ENCODE peak calls at places on chromosomes 13 and 19, in eight cellular contexts. One of them, this sample, is unnamed.

GRCh38 chr19:18291590-18292459 is 10.4 kb upstream of the JUND start:
- DNase-seq in transverse colon: peak; percentile 90
- DNase-seq in stimulated activated CD4-positive, alpha-beta T cell treated with anti-CD3 and anti-CD28 coated beads, TNF-alpha, amount 100 ng/mL, for 48 hours: peak; percentile 91
- DNase-seq in activated CD8-positive, alpha-beta memory T cell treated with anti-CD3 and anti-CD28 coated beads for 48 hours: peak; percentile 92
- DNase-seq in H54: peak; percentile 76
- DNase-seq in Calu3: peak; percentile 47
- DNase-seq in iPS DF 6.9: no peak
- DNase-seq in NCI-H524 treated with DMSO at 0.1 percent for 48 hours: no peak
- DNase-seq in this sample: peak; percentile 56

GRCh38 chr19:49261602-49262001 is 63.4 kb downstream of the SLC6A16 start:
- DNase-seq in transverse colon: no peak
- DNase-seq in stimulated activated CD4-positive, alpha-beta T cell treated with anti-CD3 and anti-CD28 coated beads, TNF-alpha, amount 100 ng/mL, for 48 hours: no peak
- DNase-seq in activated CD8-positive, alpha-beta memory T cell treated with anti-CD3 and anti-CD28 coated beads for 48 hours: no peak
- DNase-seq in H54: no peak
- DNase-seq in Calu3: no peak
- DNase-seq in iPS DF 6.9: no peak
- DNase-seq in NCI-H524 treated with DMSO at 0.1 percent for 48 hours: no peak
- DNase-seq in this sample: no peak

GRCh38 chr19:32581704-32582164 is 744 bp downstream of the PDCD5 start:
- DNase-seq in transverse colon: peak; percentile 38
- DNase-seq in stimulated activated CD4-positive, alpha-beta T cell treated with anti-CD3 and anti-CD28 coated beads, TNF-alpha, amount 100 ng/mL, for 48 hours: no peak
- DNase-seq in activated CD8-positive, alpha-beta memory T cell treated with anti-CD3 and anti-CD28 coated beads for 48 hours: no peak
- DNase-seq in H54: peak; percentile 30
- DNase-seq in Calu3: peak; percentile 40
- DNase-seq in iPS DF 6.9: no peak
- DNase-seq in NCI-H524 treated with DMSO at 0.1 percent for 48 hours: no peak
- DNase-seq in this sample: peak; percentile 12

GRCh38 chr13:93603043-93603442 is 376.4 kb downstream of the GPC6 start:
- DNase-seq in transverse colon: no peak
- DNase-seq in stimulated activated CD4-positive, alpha-beta T cell treated with anti-CD3 and anti-CD28 coated beads, TNF-alpha, amount 100 ng/mL, for 48 hours: no peak
- DNase-seq in activated CD8-positive, alpha-beta memory T cell treated with anti-CD3 and anti-CD28 coated beads for 48 hours: no peak
- DNase-seq in H54: peak; percentile 5
- DNase-seq in Calu3: no peak
- DNase-seq in iPS DF 6.9: no peak
- DNase-seq in NCI-H524 treated with DMSO at 0.1 percent for 48 hours: no peak
- DNase-seq in this sample: no peak

GRCh38 chr19:15534957-15535864 is 26.9 kb downstream of the CYP4F22 start:
- DNase-seq in transverse colon: no peak
- DNase-seq in stimulated activated CD4-positive, alpha-beta T cell treated with anti-CD3 and anti-CD28 coated beads, TNF-alpha, amount 100 ng/mL, for 48 hours: peak; percentile 40
- DNase-seq in activated CD8-positive, alpha-beta memory T cell treated with anti-CD3 and anti-CD28 coated beads for 48 hours: no peak
- DNase-seq in H54: no peak
- DNase-seq in Calu3: no peak
- DNase-seq in iPS DF 6.9: no peak
- DNase-seq in NCI-H524 treated with DMSO at 0.1 percent for 48 hours: no peak
- DNase-seq in this sample: no peak

GRCh38 chr13:111403266-111403665 is 82.8 kb downstream of the TEX29 start:
- DNase-seq in transverse colon: no peak
- DNase-seq in stimulated activated CD4-positive, alpha-beta T cell treated with anti-CD3 and anti-CD28 coated beads, TNF-alpha, amount 100 ng/mL, for 48 hours: no peak
- DNase-seq in activated CD8-positive, alpha-beta memory T cell treated with anti-CD3 and anti-CD28 coated beads for 48 hours: no peak
- DNase-seq in H54: no peak
- DNase-seq in Calu3: no peak
- DNase-seq in iPS DF 6.9: no peak
- DNase-seq in NCI-H524 treated with DMSO at 0.1 percent for 48 hours: no peak
- DNase-seq in this sample: no peak

GRCh38 chr13:26053418-26053980 is 1.7 kb upstream of the SHISA2 start:
- DNase-seq in transverse colon: no peak
- DNase-seq in stimulated activated CD4-positive, alpha-beta T cell treated with anti-CD3 and anti-CD28 coated beads, TNF-alpha, amount 100 ng/mL, for 48 hours: no peak
- DNase-seq in activated CD8-positive, alpha-beta memory T cell treated with anti-CD3 and anti-CD28 coated beads for 48 hours: no peak
- DNase-seq in H54: no peak
- DNase-seq in Calu3: no peak
- DNase-seq in iPS DF 6.9: no peak
- DNase-seq in NCI-H524 treated with DMSO at 0.1 percent for 48 hours: no peak
- DNase-seq in this sample: no peak

GRCh38 chr19:31226536-31226935 is 122.7 kb downstream of the TSHZ3 start:
- DNase-seq in transverse colon: no peak
- DNase-seq in stimulated activated CD4-positive, alpha-beta T cell treated with anti-CD3 and anti-CD28 coated beads, TNF-alpha, amount 100 ng/mL, for 48 hours: no peak
- DNase-seq in activated CD8-positive, alpha-beta memory T cell treated with anti-CD3 and anti-CD28 coated beads for 48 hours: no peak
- DNase-seq in H54: no peak
- DNase-seq in Calu3: no peak
- DNase-seq in iPS DF 6.9: no peak
- DNase-seq in NCI-H524 treated with DMSO at 0.1 percent for 48 hours: no peak
- DNase-seq in this sample: no peak

GRCh38 chr13:75855847-75856246 is 219.7 kb downstream of the LMO7 start:
- DNase-seq in transverse colon: no peak
- DNase-seq in stimulated activated CD4-positive, alpha-beta T cell treated with anti-CD3 and anti-CD28 coated beads, TNF-alpha, amount 100 ng/mL, for 48 hours: no peak
- DNase-seq in activated CD8-positive, alpha-beta memory T cell treated with anti-CD3 and anti-CD28 coated beads for 48 hours: no peak
- DNase-seq in H54: no peak
- DNase-seq in Calu3: no peak
- DNase-seq in iPS DF 6.9: no peak
- DNase-seq in NCI-H524 treated with DMSO at 0.1 percent for 48 hours: no peak
- DNase-seq in this sample: no peak

GRCh38 chr19:15672580-15673175 is at the start of gene CYP4F12:
- DNase-seq in transverse colon: peak; percentile 96
- DNase-seq in stimulated activated CD4-positive, alpha-beta T cell treated with anti-CD3 and anti-CD28 coated beads, TNF-alpha, amount 100 ng/mL, for 48 hours: no peak
- DNase-seq in activated CD8-positive, alpha-beta memory T cell treated with anti-CD3 and anti-CD28 coated beads for 48 hours: no peak
- DNase-seq in H54: peak; percentile 68
- DNase-seq in Calu3: peak; percentile 86
- DNase-seq in iPS DF 6.9: no peak
- DNase-seq in NCI-H524 treated with DMSO at 0.1 percent for 48 hours: no peak
- DNase-seq in this sample: peak; percentile 94

GRCh38 chr19:46495789-46496099 is at the start of gene PNMA8B:
- DNase-seq in transverse colon: no peak
- DNase-seq in stimulated activated CD4-positive, alpha-beta T cell treated with anti-CD3 and anti-CD28 coated beads, TNF-alpha, amount 100 ng/mL, for 48 hours: no peak
- DNase-seq in activated CD8-positive, alpha-beta memory T cell treated with anti-CD3 and anti-CD28 coated beads for 48 hours: no peak
- DNase-seq in H54: no peak
- DNase-seq in Calu3: no peak
- DNase-seq in iPS DF 6.9: peak; percentile 90
- DNase-seq in NCI-H524 treated with DMSO at 0.1 percent for 48 hours: peak; percentile 22
- DNase-seq in this sample: no peak

GRCh38 chr13:91813255-91813654 is 414.8 kb downstream of the GPC5 start:
- DNase-seq in transverse colon: no peak
- DNase-seq in stimulated activated CD4-positive, alpha-beta T cell treated with anti-CD3 and anti-CD28 coated beads, TNF-alpha, amount 100 ng/mL, for 48 hours: no peak
- DNase-seq in activated CD8-positive, alpha-beta memory T cell treated with anti-CD3 and anti-CD28 coated beads for 48 hours: no peak
- DNase-seq in H54: no peak
- DNase-seq in Calu3: no peak
- DNase-seq in iPS DF 6.9: no peak
- DNase-seq in NCI-H524 treated with DMSO at 0.1 percent for 48 hours: no peak
- DNase-seq in this sample: no peak

GRCh38 chr19:55647732-55648656 is at the start of gene CCDC106:
- DNase-seq in transverse colon: peak; percentile 72
- DNase-seq in stimulated activated CD4-positive, alpha-beta T cell treated with anti-CD3 and anti-CD28 coated beads, TNF-alpha, amount 100 ng/mL, for 48 hours: no peak
- DNase-seq in activated CD8-positive, alpha-beta memory T cell treated with anti-CD3 and anti-CD28 coated beads for 48 hours: no peak
- DNase-seq in H54: no peak
- DNase-seq in Calu3: peak; percentile 73
- DNase-seq in iPS DF 6.9: no peak
- DNase-seq in NCI-H524 treated with DMSO at 0.1 percent for 48 hours: peak; percentile 28
- DNase-seq in this sample: peak; percentile 58

GRCh38 chr19:40717880-40718773 is 1.2 kb downstream of the ITPKC start:
- DNase-seq in transverse colon: peak; percentile 45
- DNase-seq in stimulated activated CD4-positive, alpha-beta T cell treated with anti-CD3 and anti-CD28 coated beads, TNF-alpha, amount 100 ng/mL, for 48 hours: no peak
- DNase-seq in activated CD8-positive, alpha-beta memory T cell treated with anti-CD3 and anti-CD28 coated beads for 48 hours: no peak
- DNase-seq in H54: no peak
- DNase-seq in Calu3: peak; percentile 42
- DNase-seq in iPS DF 6.9: no peak
- DNase-seq in NCI-H524 treated with DMSO at 0.1 percent for 48 hours: no peak
- DNase-seq in this sample: peak; percentile 18

GRCh38 chr13:24618219-24618955 is 61.8 kb upstream of the ATP12A start:
- DNase-seq in transverse colon: peak; percentile 41
- DNase-seq in stimulated activated CD4-positive, alpha-beta T cell treated with anti-CD3 and anti-CD28 coated beads, TNF-alpha, amount 100 ng/mL, for 48 hours: peak; percentile 43
- DNase-seq in activated CD8-positive, alpha-beta memory T cell treated with anti-CD3 and anti-CD28 coated beads for 48 hours: peak; percentile 61
- DNase-seq in H54: no peak
- DNase-seq in Calu3: peak; percentile 9
- DNase-seq in iPS DF 6.9: no peak
- DNase-seq in NCI-H524 treated with DMSO at 0.1 percent for 48 hours: no peak
- DNase-seq in this sample: no peak

GRCh38 chr19:49869009-49869483 is 1.7 kb upstream of the PNKP start:
- DNase-seq in transverse colon: no peak
- DNase-seq in stimulated activated CD4-positive, alpha-beta T cell treated with anti-CD3 and anti-CD28 coated beads, TNF-alpha, amount 100 ng/mL, for 48 hours: no peak
- DNase-seq in activated CD8-positive, alpha-beta memory T cell treated with anti-CD3 and anti-CD28 coated beads for 48 hours: peak; percentile 33
- DNase-seq in H54: no peak
- DNase-seq in Calu3: no peak
- DNase-seq in iPS DF 6.9: no peak
- DNase-seq in NCI-H524 treated with DMSO at 0.1 percent for 48 hours: no peak
- DNase-seq in this sample: no peak

GRCh38 chr13:99392126-99392805 is 85.1 kb upstream of the GPR183 start:
- DNase-seq in transverse colon: no peak
- DNase-seq in stimulated activated CD4-positive, alpha-beta T cell treated with anti-CD3 and anti-CD28 coated beads, TNF-alpha, amount 100 ng/mL, for 48 hours: no peak
- DNase-seq in activated CD8-positive, alpha-beta memory T cell treated with anti-CD3 and anti-CD28 coated beads for 48 hours: no peak
- DNase-seq in H54: no peak
- DNase-seq in Calu3: no peak
- DNase-seq in iPS DF 6.9: no peak
- DNase-seq in NCI-H524 treated with DMSO at 0.1 percent for 48 hours: no peak
- DNase-seq in this sample: no peak

GRCh38 chr13:30713133-30713532 is 22.2 kb upstream of the ALOX5AP start:
- DNase-seq in transverse colon: peak; percentile 20
- DNase-seq in stimulated activated CD4-positive, alpha-beta T cell treated with anti-CD3 and anti-CD28 coated beads, TNF-alpha, amount 100 ng/mL, for 48 hours: no peak
- DNase-seq in activated CD8-positive, alpha-beta memory T cell treated with anti-CD3 and anti-CD28 coated beads for 48 hours: no peak
- DNase-seq in H54: no peak
- DNase-seq in Calu3: peak; percentile 10
- DNase-seq in iPS DF 6.9: no peak
- DNase-seq in NCI-H524 treated with DMSO at 0.1 percent for 48 hours: no peak
- DNase-seq in this sample: no peak

GRCh38 chr13:24187185-24187584 is 26.7 kb downstream of the SPATA13 start:
- DNase-seq in transverse colon: no peak
- DNase-seq in stimulated activated CD4-positive, alpha-beta T cell treated with anti-CD3 and anti-CD28 coated beads, TNF-alpha, amount 100 ng/mL, for 48 hours: no peak
- DNase-seq in activated CD8-positive, alpha-beta memory T cell treated with anti-CD3 and anti-CD28 coated beads for 48 hours: no peak
- DNase-seq in H54: no peak
- DNase-seq in Calu3: no peak
- DNase-seq in iPS DF 6.9: no peak
- DNase-seq in NCI-H524 treated with DMSO at 0.1 percent for 48 hours: no peak
- DNase-seq in this sample: no peak

GRCh38 chr19:54179921-54180452 is 7.0 kb upstream of the TMC4 start:
- DNase-seq in transverse colon: peak; percentile 79
- DNase-seq in stimulated activated CD4-positive, alpha-beta T cell treated with anti-CD3 and anti-CD28 coated beads, TNF-alpha, amount 100 ng/mL, for 48 hours: no peak
- DNase-seq in activated CD8-positive, alpha-beta memory T cell treated with anti-CD3 and anti-CD28 coated beads for 48 hours: no peak
- DNase-seq in H54: no peak
- DNase-seq in Calu3: no peak
- DNase-seq in iPS DF 6.9: no peak
- DNase-seq in NCI-H524 treated with DMSO at 0.1 percent for 48 hours: peak; percentile 7
- DNase-seq in this sample: no peak

GRCh38 chr13:102687520-102687919 is 7.3 kb downstream of the METTL21C start:
- DNase-seq in transverse colon: no peak
- DNase-seq in stimulated activated CD4-positive, alpha-beta T cell treated with anti-CD3 and anti-CD28 coated beads, TNF-alpha, amount 100 ng/mL, for 48 hours: no peak
- DNase-seq in activated CD8-positive, alpha-beta memory T cell treated with anti-CD3 and anti-CD28 coated beads for 48 hours: no peak
- DNase-seq in H54: no peak
- DNase-seq in Calu3: no peak
- DNase-seq in iPS DF 6.9: no peak
- DNase-seq in NCI-H524 treated with DMSO at 0.1 percent for 48 hours: no peak
- DNase-seq in this sample: no peak